ENCODE peak calls at places on chromosomes 13 and 19, in six cellular contexts. E, T, G, Q, A and B are unnamed samples.

GRCh38 chr19:38319421-38320258 is at the start of gene KCNK6:
- DNase-seq in Q (peak), G (no peak), A (no peak), T (no peak), E (peak), B (no peak)

GRCh38 chr13:111006508-111007031 is 91.7 kb upstream of the ANKRD10 start:
- DNase-seq in G (no peak), Q (no peak), E (peak), A (peak), T (peak), B (no peak)

GRCh38 chr19:35211545-35212230 is 16.9 kb downstream of the FAM187B start:
- DNase-seq in A (no peak), Q (peak), E (no peak), G (no peak), T (no peak), B (peak)

GRCh38 chr13:25771208-25771607 is 280.6 kb downstream of the SHISA2 start:
- DNase-seq in Q (no peak), G (no peak), T (no peak), A (no peak), E (no peak), B (no peak)

GRCh38 chr19:45322744-45323281 is at the start of gene CKM:
- DNase-seq in G (no peak), E (no peak), A (no peak), Q (no peak), T (no peak), B (no peak)

GRCh38 chr13:91058066-91058465 is 289.4 kb upstream of the MIR17HG start:
- DNase-seq in Q (no peak), G (no peak), T (peak), E (peak), A (no peak), B (peak)

GRCh38 chr13:112696001-112696868 is 6.4 kb downstream of the ATP11A start:
- DNase-seq in E (no peak), G (no peak), A (no peak), T (no peak), Q (no peak), B (no peak)

GRCh38 chr19:48468806-48469055 is 438 bp upstream of the CYTH2 start:
- DNase-seq in G (no peak), E (no peak), Q (no peak), A (peak), T (no peak), B (no peak)

GRCh38 chr13:110014719-110015118 is 228.3 kb upstream of the IRS2 start:
- DNase-seq in A (no peak), T (no peak), Q (no peak), E (no peak), G (no peak), B (no peak)